ENCODE peak calls at places on chromosome 9, in eight cellular contexts. F, G, Q, H, R, A, M and N are unnamed samples.

GRCh38 chr9:95772320-95773060 is 103.0 kb upstream of the ERCC6L2 start:
- DNase-seq in F (no peak), G (no peak), Q (peak), H (no peak), R (no peak), A (no peak), M (peak), N (peak)

GRCh38 chr9:136769710-136770191 is 5.4 kb upstream of the LCN15 start:
- DNase-seq in F (no peak), G (peak), Q (no peak), H (peak), R (peak), A (peak), M (peak), N (peak)

GRCh38 chr9:136209786-136210185 is 4.9 kb upstream of the LHX3 start:
- DNase-seq in F (no peak), G (no peak), Q (no peak), H (no peak), R (no peak), A (no peak), M (no peak), N (no peak)

GRCh38 chr9:130172161-130172857 is at the start of gene NCS1:
- DNase-seq in F (peak), G (peak), Q (peak), H (peak), R (no peak), A (peak), M (peak), N (peak)

GRCh38 chr9:129081388-129081889 is 528 bp downstream of the DOLPP1 start:
- DNase-seq in F (peak), G (no peak), Q (no peak), H (no peak), R (no peak), A (no peak), M (no peak), N (no peak)

GRCh38 chr9:83154821-83155220 is 91.9 kb upstream of the RASEF start:
- DNase-seq in F (no peak), G (no peak), Q (no peak), H (no peak), R (no peak), A (no peak), M (no peak), N (no peak)

GRCh38 chr9:134413890-134414731 is 87.9 kb downstream of the RXRA start:
- DNase-seq in F (peak), G (no peak), Q (peak), H (peak), R (no peak), A (no peak), M (no peak), N (no peak)

GRCh38 chr9:69137311-69137710 is 36.8 kb upstream of the TJP2 start:
- DNase-seq in F (no peak), G (no peak), Q (peak), H (no peak), R (no peak), A (no peak), M (no peak), N (no peak)

GRCh38 chr9:134445000-134445399 is 118.7 kb downstream of the RXRA start:
- DNase-seq in F (no peak), G (no peak), Q (no peak), H (peak), R (no peak), A (no peak), M (peak), N (no peak)

GRCh38 chr9:71223953-71224538 is 102.6 kb upstream of the TRPM3 start:
- DNase-seq in F (no peak), G (no peak), Q (no peak), H (no peak), R (no peak), A (no peak), M (no peak), N (peak)

GRCh38 chr9:124011460-124012301 is at the start of gene LHX2:
- DNase-seq in F (no peak), G (no peak), Q (peak), H (peak), R (no peak), A (no peak), M (peak), N (peak)

GRCh38 chr9:135241381-135242380 is 154.2 kb downstream of the OLFM1 start:
- DNase-seq in F (peak), G (peak), Q (no peak), H (no peak), R (no peak), A (no peak), M (no peak), N (peak)

GRCh38 chr9:133520121-133520835 is 4.5 kb downstream of the MYMK start:
- DNase-seq in F (no peak), G (no peak), Q (no peak), H (no peak), R (no peak), A (no peak), M (no peak), N (no peak)

GRCh38 chr9:630817-631216 is 210.7 kb upstream of the DMRT1 start:
- DNase-seq in F (no peak), G (no peak), Q (no peak), H (no peak), R (no peak), A (no peak), M (no peak), N (no peak)

GRCh38 chr9:110048473-110048975 is 159.4 kb downstream of the C9orf152 start:
- DNase-seq in F (peak), G (peak), Q (peak), H (peak), R (peak), A (peak), M (peak), N (peak)

GRCh38 chr9:76537150-76537646 is 78.2 kb downstream of the GCNT1 start:
- DNase-seq in F (no peak), G (peak), Q (peak), H (no peak), R (no peak), A (no peak), M (no peak), N (peak)

GRCh38 chr9:129125478-129125877 is 14.3 kb downstream of the PTPA start:
- DNase-seq in F (no peak), G (no peak), Q (no peak), H (peak), R (no peak), A (no peak), M (no peak), N (no peak)

GRCh38 chr9:127177221-127177620 is 54.8 kb upstream of the ANGPTL2 start:
- DNase-seq in F (no peak), G (peak), Q (no peak), H (no peak), R (no peak), A (no peak), M (no peak), N (no peak)

GRCh38 chr9:81844131-81844567 is 84.1 kb upstream of the SPATA31D4 start:
- DNase-seq in F (no peak), G (no peak), Q (no peak), H (peak), R (no peak), A (no peak), M (peak), N (no peak)

GRCh38 chr9:21813575-21814473 is 11.4 kb downstream of the MTAP start:
- DNase-seq in F (peak), G (no peak), Q (peak), H (peak), R (peak), A (peak), M (peak), N (peak)

GRCh38 chr9:73165911-73166310 is 14.2 kb downstream of the ANXA1 start:
- DNase-seq in F (no peak), G (no peak), Q (no peak), H (no peak), R (no peak), A (no peak), M (no peak), N (no peak)

GRCh38 chr9:70639853-70640814 is 225.7 kb upstream of the KLF9 start:
- DNase-seq in F (no peak), G (no peak), Q (no peak), H (peak), R (no peak), A (no peak), M (peak), N (peak)

GRCh38 chr9:37840560-37841194 is 40.1 kb downstream of the DCAF10 start:
- DNase-seq in F (no peak), G (no peak), Q (no peak), H (peak), R (no peak), A (no peak), M (peak), N (no peak)

GRCh38 chr9:72856985-72857631 is 95.7 kb downstream of the ALDH1A1 start:
- DNase-seq in F (no peak), G (no peak), Q (peak), H (peak), R (no peak), A (no peak), M (peak), N (peak)

GRCh38 chr9:99177576-99178365 is 44.0 kb downstream of the ALG2 start:
- DNase-seq in F (no peak), G (no peak), Q (no peak), H (no peak), R (no peak), A (no peak), M (no peak), N (no peak)

GRCh38 chr9:77647267-77647658 is 859 bp downstream of the GNA14 start:
- DNase-seq in F (no peak), G (no peak), Q (no peak), H (no peak), R (no peak), A (no peak), M (no peak), N (no peak)

GRCh38 chr9:77649109-77649812 is 1.1 kb upstream of the GNA14 start:
- DNase-seq in F (no peak), G (no peak), Q (no peak), H (peak), R (no peak), A (no peak), M (peak), N (no peak)

GRCh38 chr9:77651203-77651602 is 3.1 kb upstream of the GNA14 start:
- DNase-seq in F (no peak), G (no peak), Q (no peak), H (no peak), R (no peak), A (no peak), M (no peak), N (no peak)

GRCh38 chr9:77647659-77648457 is at the start of gene GNA14:
- DNase-seq in F (no peak), G (peak), Q (peak), H (no peak), R (no peak), A (no peak), M (no peak), N (peak)

DNA sequence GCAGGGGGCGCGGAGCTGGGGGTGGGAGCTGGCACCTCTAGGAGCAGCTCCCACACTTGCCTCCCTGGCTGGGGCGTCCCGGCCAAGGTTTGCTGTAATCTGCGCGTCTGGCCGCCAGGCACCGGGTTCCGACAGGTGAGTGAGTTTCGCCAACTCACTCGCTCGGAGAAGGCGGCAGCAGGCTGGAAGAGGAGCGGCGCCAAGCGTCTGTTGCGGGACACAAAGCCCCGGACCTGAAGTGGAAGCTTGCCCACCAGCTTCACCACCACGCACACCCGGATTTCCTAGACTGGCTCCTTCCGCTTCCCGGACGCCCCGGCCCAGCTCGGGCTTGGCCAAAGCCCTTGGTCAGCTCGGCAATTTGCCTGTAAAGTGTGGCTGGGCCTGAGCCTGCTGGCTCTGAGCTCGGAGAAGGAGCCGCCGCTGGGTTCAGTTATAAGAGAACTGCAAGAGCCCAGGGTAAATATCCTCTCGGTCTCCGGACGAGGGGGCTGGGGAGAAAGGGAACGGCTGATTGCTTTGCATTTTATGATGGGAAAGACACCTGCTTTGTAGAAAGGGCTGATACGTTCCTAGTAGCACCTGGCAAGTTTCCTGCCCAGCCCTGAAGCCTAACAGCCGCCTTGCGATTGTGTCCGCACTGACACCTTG is 461 bp upstream of the GNA14 start:
- DNase-seq in F (peak), G (peak), Q (peak), H (no peak), R (no peak), A (no peak), M (no peak), N (peak)
- H3K27ac ChIP-seq in F (peak), G (peak), Q (peak), H (no peak), R (no peak), A (no peak), M (no peak), N (no peak)

DNA sequence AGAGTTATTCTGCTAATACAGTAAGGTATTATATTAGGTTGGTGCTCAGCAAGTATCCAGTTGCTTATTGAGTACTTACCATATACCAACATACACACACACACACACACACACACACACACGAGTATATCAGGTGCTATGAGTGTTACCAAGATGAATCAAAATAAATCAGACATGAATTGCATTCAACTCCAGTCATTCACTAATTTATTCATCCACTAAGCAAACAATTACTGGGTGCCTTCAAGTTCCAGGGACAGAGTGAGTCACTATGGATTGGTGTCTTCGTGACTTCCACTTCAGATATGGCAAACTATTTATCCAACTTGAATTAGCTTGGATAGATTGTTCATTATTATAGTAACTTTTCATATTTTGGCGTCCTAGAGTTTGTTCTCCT is 140.7 kb upstream of the SLC44A1 start:
- DNase-seq in F (no peak), G (no peak), Q (no peak), H (peak), R (no peak), A (no peak), M (no peak), N (no peak)
- H3K27ac ChIP-seq in F (no peak), G (no peak), Q (no peak), H (no peak), R (no peak), A (no peak), M (no peak), N (no peak)

GRCh38 chr9:13491138-13491492 is 211.6 kb upstream of the MPDZ start:
- DNase-seq in F (no peak), G (no peak), Q (no peak), H (no peak), R (no peak), A (no peak), M (peak), N (no peak)
- H3K27ac ChIP-seq in F (no peak), G (no peak), Q (no peak), H (no peak), R (no peak), A (no peak), M (no peak), N (no peak)

GRCh38 chr9:131633491-131634031 is 88.2 kb downstream of the PRRT1B start:
- DNase-seq in F (no peak), G (no peak), Q (no peak), H (no peak), R (no peak), A (no peak), M (peak), N (no peak)

GRCh38 chr9:131636593-131636992 is 91.3 kb downstream of the PRRT1B start:
- DNase-seq in F (no peak), G (no peak), Q (no peak), H (no peak), R (no peak), A (no peak), M (no peak), N (no peak)

GRCh38 chr9:131631254-131631653 is 85.9 kb downstream of the PRRT1B start:
- DNase-seq in F (no peak), G (no peak), Q (no peak), H (no peak), R (no peak), A (no peak), M (no peak), N (no peak)

GRCh38 chr9:131635912-131636311 is 90.6 kb downstream of the PRRT1B start:
- DNase-seq in F (no peak), G (no peak), Q (no peak), H (no peak), R (no peak), A (no peak), M (no peak), N (no peak)

GRCh38 chr9:131635285-131635684 is 90.0 kb downstream of the PRRT1B start:
- DNase-seq in F (peak), G (peak), Q (peak), H (peak), R (peak), A (peak), M (peak), N (peak)
- H3K27ac ChIP-seq in F (peak), G (peak), Q (peak), H (peak), R (peak), A (peak), M (no peak), N (no peak)